ENCODE peak calls at places on chromosomes 5 and 9, in nine cellular contexts. One of them, this sample, is unnamed.

GRCh38 chr9:78363221-78363620 is 66.3 kb downstream of the PSAT1 start:
- DNase-seq in OCI-LY7: no peak
- DNase-seq in left ventricle myocardium inferior: no peak
- DNase-seq in body of pancreas: no peak
- DNase-seq in transverse colon: peak; percentile 26
- DNase-seq in HCT116: no peak
- DNase-seq in esophagus squamous epithelium: no peak
- DNase-seq in lower lobe of right lung: no peak
- DNase-seq in heart right ventricle: no peak
- DNase-seq in this sample: no peak

GRCh38 chr5:13866792-13867191 is 77.7 kb downstream of the DNAH5 start:
- DNase-seq in body of pancreas: no peak
- DNase-seq in transverse colon: no peak
- DNase-seq in HCT116: no peak
- DNase-seq in lower lobe of right lung: no peak
- DNase-seq in heart right ventricle: peak; percentile 21
- DNase-seq in esophagus squamous epithelium: no peak
- DNase-seq in left ventricle myocardium inferior: peak; percentile 16
- DNase-seq in OCI-LY7: peak; percentile 14
- DNase-seq in this sample: no peak

GRCh38 chr9:100352201-100352726 is 478 bp downstream of the TEX10 start:
- DNase-seq in body of pancreas: peak; percentile 17
- DNase-seq in transverse colon: peak; percentile 24
- DNase-seq in left ventricle myocardium inferior: peak; percentile 20
- DNase-seq in HCT116: no peak
- DNase-seq in lower lobe of right lung: peak; percentile 56
- DNase-seq in OCI-LY7: peak; percentile 59
- DNase-seq in heart right ventricle: peak; percentile 26
- DNase-seq in esophagus squamous epithelium: no peak
- DNase-seq in this sample: peak; percentile 4

GRCh38 chr9:132066057-132066456 is 13.6 kb downstream of the MED27 start:
- DNase-seq in left ventricle myocardium inferior: no peak
- DNase-seq in OCI-LY7: no peak
- DNase-seq in transverse colon: no peak
- DNase-seq in heart right ventricle: no peak
- DNase-seq in body of pancreas: no peak
- DNase-seq in lower lobe of right lung: no peak
- DNase-seq in HCT116: no peak
- DNase-seq in esophagus squamous epithelium: no peak
- DNase-seq in this sample: no peak

GRCh38 chr5:15495026-15495425 is 5.0 kb upstream of the FBXL7 start:
- DNase-seq in left ventricle myocardium inferior: no peak
- DNase-seq in transverse colon: no peak
- DNase-seq in lower lobe of right lung: no peak
- DNase-seq in esophagus squamous epithelium: no peak
- DNase-seq in HCT116: no peak
- DNase-seq in body of pancreas: no peak
- DNase-seq in OCI-LY7: no peak
- DNase-seq in heart right ventricle: no peak
- DNase-seq in this sample: no peak

GRCh38 chr5:65021527-65022226 is 252.9 kb downstream of the CWC27 start:
- DNase-seq in transverse colon: no peak
- DNase-seq in esophagus squamous epithelium: no peak
- DNase-seq in HCT116: no peak
- DNase-seq in OCI-LY7: peak; percentile 62
- DNase-seq in left ventricle myocardium inferior: no peak
- DNase-seq in body of pancreas: no peak
- DNase-seq in heart right ventricle: no peak
- DNase-seq in lower lobe of right lung: no peak
- DNase-seq in this sample: no peak

GRCh38 chr5:4191024-4191423 is 595.4 kb downstream of the IRX1 start:
- DNase-seq in heart right ventricle: no peak
- DNase-seq in body of pancreas: no peak
- DNase-seq in esophagus squamous epithelium: no peak
- DNase-seq in transverse colon: no peak
- DNase-seq in left ventricle myocardium inferior: no peak
- DNase-seq in lower lobe of right lung: no peak
- DNase-seq in HCT116: no peak
- DNase-seq in OCI-LY7: no peak
- DNase-seq in this sample: no peak

GRCh38 chr5:131677115-131677514 is 42.1 kb upstream of the RAPGEF6 start:
- DNase-seq in transverse colon: no peak
- DNase-seq in heart right ventricle: no peak
- DNase-seq in lower lobe of right lung: no peak
- DNase-seq in left ventricle myocardium inferior: no peak
- DNase-seq in HCT116: no peak
- DNase-seq in body of pancreas: no peak
- DNase-seq in esophagus squamous epithelium: no peak
- DNase-seq in OCI-LY7: no peak
- DNase-seq in this sample: no peak

GRCh38 chr9:115400801-115401200 is 282.8 kb upstream of the TNC start:
- DNase-seq in body of pancreas: no peak
- DNase-seq in transverse colon: no peak
- DNase-seq in esophagus squamous epithelium: no peak
- DNase-seq in lower lobe of right lung: no peak
- DNase-seq in HCT116: no peak
- DNase-seq in OCI-LY7: no peak
- DNase-seq in left ventricle myocardium inferior: no peak
- DNase-seq in heart right ventricle: no peak
- DNase-seq in this sample: no peak

GRCh38 chr9:94005272-94005901 is 50.2 kb upstream of the BARX1 start:
- DNase-seq in body of pancreas: peak; percentile 13
- DNase-seq in OCI-LY7: no peak
- DNase-seq in HCT116: no peak
- DNase-seq in esophagus squamous epithelium: no peak
- DNase-seq in left ventricle myocardium inferior: no peak
- DNase-seq in lower lobe of right lung: no peak
- DNase-seq in transverse colon: peak; percentile 33
- DNase-seq in heart right ventricle: no peak
- DNase-seq in this sample: no peak

GRCh38 chr9:119368681-119369581 is at the start of gene BRINP1:
- DNase-seq in esophagus squamous epithelium: no peak
- DNase-seq in OCI-LY7: no peak
- DNase-seq in body of pancreas: peak; percentile 15
- DNase-seq in left ventricle myocardium inferior: peak; percentile 14
- DNase-seq in heart right ventricle: peak; percentile 15
- DNase-seq in transverse colon: no peak
- DNase-seq in lower lobe of right lung: no peak
- DNase-seq in HCT116: no peak
- DNase-seq in this sample: no peak

GRCh38 chr5:449151-449550 is 6.2 kb downstream of the EXOC3 start:
- DNase-seq in body of pancreas: no peak
- DNase-seq in OCI-LY7: no peak
- DNase-seq in lower lobe of right lung: no peak
- DNase-seq in transverse colon: no peak
- DNase-seq in heart right ventricle: no peak
- DNase-seq in left ventricle myocardium inferior: no peak
- DNase-seq in esophagus squamous epithelium: no peak
- DNase-seq in HCT116: no peak
- DNase-seq in this sample: no peak

GRCh38 chr9:40928803-40929487 is 199.5 kb downstream of the FOXD4L6 start:
- DNase-seq in transverse colon: no peak
- DNase-seq in body of pancreas: no peak
- DNase-seq in OCI-LY7: no peak
- DNase-seq in left ventricle myocardium inferior: no peak
- DNase-seq in heart right ventricle: no peak
- DNase-seq in HCT116: no peak
- DNase-seq in esophagus squamous epithelium: no peak
- DNase-seq in lower lobe of right lung: no peak
- DNase-seq in this sample: no peak
- H3K9me3 ChIP-seq in transverse colon: peaks cover 71% of the 10 kb centered on the region
- H3K9me3 ChIP-seq in body of pancreas: peaks cover 74% of the 10 kb centered on the region
- H3K9me3 ChIP-seq in OCI-LY7: no peaks in the 10 kb centered on the region
- H3K9me3 ChIP-seq in left ventricle myocardium inferior: peaks cover 92% of the 10 kb centered on the region
- H3K9me3 ChIP-seq in heart right ventricle: peaks cover 47% of the 10 kb centered on the region
- H3K9me3 ChIP-seq in HCT116: no peaks in the 10 kb centered on the region
- H3K9me3 ChIP-seq in esophagus squamous epithelium: no peaks in the 10 kb centered on the region
- H3K9me3 ChIP-seq in lower lobe of right lung: peaks cover 67% of the 10 kb centered on the region
- H3K9me3 ChIP-seq in this sample: peaks cover 73% of the 10 kb centered on the region

GRCh38 chr9:14433841-14434511 is 120.0 kb upstream of the NFIB start:
- DNase-seq in transverse colon: no peak
- DNase-seq in heart right ventricle: peak; percentile 27
- DNase-seq in esophagus squamous epithelium: no peak
- DNase-seq in left ventricle myocardium inferior: no peak
- DNase-seq in body of pancreas: peak; percentile 18
- DNase-seq in HCT116: peak; percentile 56
- DNase-seq in OCI-LY7: peak; percentile 39
- DNase-seq in lower lobe of right lung: no peak
- DNase-seq in this sample: no peak
- TF ChIP-seq CTCF in transverse colon: no peak
- TF ChIP-seq CTCF in heart right ventricle: no peak
- TF ChIP-seq CTCF in esophagus squamous epithelium: no peak
- TF ChIP-seq CTCF in left ventricle myocardium inferior: peak; percentile 54
- TF ChIP-seq CTCF in body of pancreas: peak; percentile 45
- TF ChIP-seq CTCF in HCT116: peak; percentile 24
- TF ChIP-seq CTCF in OCI-LY7: peak; percentile 72
- TF ChIP-seq CTCF in lower lobe of right lung: no peak
- TF ChIP-seq CTCF in this sample: no peak

GRCh38 chr5:76522103-76522942 is 100.9 kb downstream of the F2RL2 start:
- DNase-seq in transverse colon: no peak
- DNase-seq in heart right ventricle: no peak
- DNase-seq in lower lobe of right lung: no peak
- DNase-seq in OCI-LY7: no peak
- DNase-seq in left ventricle myocardium inferior: no peak
- DNase-seq in esophagus squamous epithelium: no peak
- DNase-seq in HCT116: no peak
- DNase-seq in body of pancreas: no peak
- DNase-seq in this sample: no peak

GRCh38 chr5:76521240-76521758 is 101.9 kb downstream of the F2RL2 start:
- DNase-seq in heart right ventricle: no peak
- DNase-seq in OCI-LY7: no peak
- DNase-seq in body of pancreas: no peak
- DNase-seq in esophagus squamous epithelium: no peak
- DNase-seq in lower lobe of right lung: no peak
- DNase-seq in transverse colon: no peak
- DNase-seq in left ventricle myocardium inferior: no peak
- DNase-seq in HCT116: no peak
- DNase-seq in this sample: no peak

GRCh38 chr5:76526950-76527349 is 96.3 kb downstream of the F2RL2 start:
- DNase-seq in left ventricle myocardium inferior: no peak
- DNase-seq in heart right ventricle: no peak
- DNase-seq in body of pancreas: no peak
- DNase-seq in lower lobe of right lung: no peak
- DNase-seq in transverse colon: no peak
- DNase-seq in esophagus squamous epithelium: no peak
- DNase-seq in HCT116: no peak
- DNase-seq in OCI-LY7: no peak
- DNase-seq in this sample: no peak

GRCh38 chr5:76524872-76525271 is 98.3 kb downstream of the F2RL2 start:
- DNase-seq in left ventricle myocardium inferior: no peak
- DNase-seq in OCI-LY7: no peak
- DNase-seq in HCT116: no peak
- DNase-seq in lower lobe of right lung: no peak
- DNase-seq in esophagus squamous epithelium: no peak
- DNase-seq in transverse colon: no peak
- DNase-seq in heart right ventricle: no peak
- DNase-seq in body of pancreas: no peak
- DNase-seq in this sample: no peak

DNA sequence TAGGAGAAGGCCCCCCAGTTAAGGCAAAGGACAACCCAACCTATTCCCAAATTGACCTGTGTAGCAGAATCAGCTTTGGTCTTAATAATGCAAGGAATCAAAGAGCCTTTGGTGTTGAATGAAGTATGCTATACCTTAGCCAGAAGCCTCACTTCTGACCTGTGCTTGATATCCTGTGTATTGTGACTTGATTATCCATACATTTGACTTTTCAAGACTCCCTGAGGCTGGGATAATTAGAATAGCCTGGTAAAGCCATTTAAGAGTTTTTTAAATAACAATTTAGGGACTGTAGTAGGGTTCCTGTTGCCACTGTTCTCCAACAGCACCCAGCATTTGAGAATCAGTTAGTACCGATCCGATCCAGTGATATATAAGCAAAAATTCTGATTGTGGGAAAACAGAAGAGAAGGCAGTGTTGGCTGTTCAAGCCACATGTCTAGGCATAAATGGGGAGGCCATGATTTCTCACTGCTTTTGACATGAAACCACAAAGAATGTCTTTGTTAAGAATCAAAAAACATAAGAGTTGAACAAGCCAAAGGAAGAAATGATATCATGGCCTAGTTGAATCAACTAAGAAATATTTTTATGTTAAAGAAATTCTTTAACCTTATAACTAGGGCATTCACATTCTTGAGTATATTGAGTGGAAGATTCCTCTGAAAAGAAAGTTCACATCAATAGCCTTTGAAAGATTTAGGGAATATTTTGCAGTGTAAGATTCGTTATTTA is 98.9 kb downstream of the F2RL2 start:
- DNase-seq in left ventricle myocardium inferior: no peak
- DNase-seq in body of pancreas: no peak
- DNase-seq in transverse colon: no peak
- DNase-seq in OCI-LY7: no peak
- DNase-seq in HCT116: no peak
- DNase-seq in heart right ventricle: no peak
- DNase-seq in esophagus squamous epithelium: no peak
- DNase-seq in lower lobe of right lung: no peak
- DNase-seq in this sample: no peak
- H3K27ac ChIP-seq in left ventricle myocardium inferior: no peak overlapping the region
- H3K27ac ChIP-seq in body of pancreas: no peak overlapping the region
- H3K27ac ChIP-seq in transverse colon: no peak overlapping the region
- H3K27ac ChIP-seq in OCI-LY7: no peak overlapping the region
- H3K27ac ChIP-seq in HCT116: no peak overlapping the region
- H3K27ac ChIP-seq in heart right ventricle: no peak overlapping the region
- H3K27ac ChIP-seq in esophagus squamous epithelium: no peak overlapping the region
- H3K27ac ChIP-seq in lower lobe of right lung: no peak overlapping the region
- H3K27ac ChIP-seq in this sample: no peak overlapping the region

GRCh38 chr5:140875085-140876065 is at the start of gene PCDHA12:
- DNase-seq in HCT116: no peak
- DNase-seq in lower lobe of right lung: no peak
- DNase-seq in left ventricle myocardium inferior: no peak
- DNase-seq in esophagus squamous epithelium: no peak
- DNase-seq in heart right ventricle: no peak
- DNase-seq in transverse colon: no peak
- DNase-seq in body of pancreas: no peak
- DNase-seq in OCI-LY7: no peak
- DNase-seq in this sample: no peak

GRCh38 chr5:140881889-140882590 is at the start of gene PCDHA13:
- DNase-seq in OCI-LY7: no peak
- DNase-seq in HCT116: no peak
- DNase-seq in transverse colon: no peak
- DNase-seq in body of pancreas: no peak
- DNase-seq in left ventricle myocardium inferior: no peak
- DNase-seq in lower lobe of right lung: peak; percentile 41
- DNase-seq in esophagus squamous epithelium: no peak
- DNase-seq in heart right ventricle: no peak
- DNase-seq in this sample: no peak

GRCh38 chr5:140882591-140882899 is 621 bp downstream of the PCDHA13 start:
- DNase-seq in OCI-LY7: no peak
- DNase-seq in esophagus squamous epithelium: no peak
- DNase-seq in HCT116: peak; percentile 46
- DNase-seq in left ventricle myocardium inferior: no peak
- DNase-seq in lower lobe of right lung: no peak
- DNase-seq in heart right ventricle: no peak
- DNase-seq in body of pancreas: no peak
- DNase-seq in transverse colon: no peak
- DNase-seq in this sample: no peak

DNA sequence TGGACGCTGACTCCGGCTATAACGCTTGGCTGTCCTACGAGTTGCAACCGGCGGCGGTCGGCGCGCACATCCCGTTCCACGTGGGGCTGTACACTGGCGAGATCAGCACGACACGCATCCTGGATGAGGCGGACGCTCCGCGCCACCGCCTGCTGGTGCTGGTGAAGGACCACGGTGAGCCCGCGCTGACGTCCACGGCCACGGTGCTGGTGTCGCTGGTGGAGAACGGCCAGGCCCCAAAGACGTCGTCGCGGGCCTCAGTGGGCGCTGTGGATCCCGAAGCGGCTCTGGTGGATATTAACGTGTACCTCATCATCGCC is 2.1 kb downstream of the PCDHA12 start:
- DNase-seq in left ventricle myocardium inferior: no peak
- DNase-seq in HCT116: no peak
- DNase-seq in heart right ventricle: no peak
- DNase-seq in lower lobe of right lung: no peak
- DNase-seq in esophagus squamous epithelium: no peak
- DNase-seq in transverse colon: no peak
- DNase-seq in body of pancreas: no peak
- DNase-seq in OCI-LY7: no peak
- DNase-seq in this sample: no peak
- H3K9me3 ChIP-seq in left ventricle myocardium inferior: peaks cover 48% of the 10 kb centered on the region
- H3K9me3 ChIP-seq in HCT116: no peaks in the 10 kb centered on the region
- H3K9me3 ChIP-seq in heart right ventricle: peaks cover 12% of the 10 kb centered on the region
- H3K9me3 ChIP-seq in lower lobe of right lung: peaks cover 4% of the 10 kb centered on the region
- H3K9me3 ChIP-seq in esophagus squamous epithelium: no peaks in the 10 kb centered on the region
- H3K9me3 ChIP-seq in transverse colon: peaks cover 37% of the 10 kb centered on the region
- H3K9me3 ChIP-seq in body of pancreas: peaks cover 30% of the 10 kb centered on the region
- H3K9me3 ChIP-seq in OCI-LY7: no peaks in the 10 kb centered on the region
- H3K9me3 ChIP-seq in this sample: peaks cover 23% of the 10 kb centered on the region

This sample was measured in CD4-positive, alpha-beta T cell.